ENCODE peak calls at places on chromosomes 7 and 10, in nine cellular contexts. O, M, R, B, G, W, K, Z and F are unnamed samples.

GRCh38 chr7:77626515-77627306 is 69.5 kb upstream of the RSBN1L start:
- DNase-seq in W (no peak), K (no peak), M (no peak), Z (no peak), G (no peak), O (no peak), R (no peak), B (no peak), F (no peak)

GRCh38 chr7:130793855-130794618 is 60.0 kb upstream of the KLF14 start:
- DNase-seq in Z (no peak), K (peak; percentile 7), O (no peak), G (peak; percentile 16), W (no peak), M (no peak), B (no peak), R (no peak), F (no peak)

GRCh38 chr10:89535185-89536012 is at the start of gene SLC16A12:
- DNase-seq in R (peak; percentile 37), W (no peak), M (peak; percentile 11), O (peak; percentile 24), G (peak; percentile 33), K (peak; percentile 61), B (no peak), Z (no peak), F (no peak)

GRCh38 chr7:27175626-27176342 is 1.7 kb upstream of the HOXA10 start:
- DNase-seq in W (no peak), Z (no peak), B (no peak), R (no peak), M (no peak), K (no peak), O (no peak), G (peak; percentile 43), F (no peak)

GRCh38 chr7:152330827-152331226 is 105.0 kb downstream of the KMT2C start:
- DNase-seq in B (no peak), K (no peak), R (no peak), M (no peak), W (no peak), Z (no peak), O (no peak), G (no peak), F (no peak)

GRCh38 chr10:75984067-75984466 is 552.6 kb downstream of the LRMDA start:
- DNase-seq in O (no peak), B (no peak), W (no peak), G (no peak), R (no peak), M (no peak), Z (no peak), K (no peak), F (no peak)

GRCh38 chr7:88169717-88170320 is 50.0 kb downstream of the SRI start:
- DNase-seq in G (peak; percentile 25), B (peak; percentile 47), R (peak; percentile 4), O (peak; percentile 7), K (no peak), W (peak; percentile 22), Z (no peak), M (no peak), F (no peak)

GRCh38 chr7:26305048-26305868 is 13.6 kb downstream of the SNX10 start:
- DNase-seq in B (peak; percentile 71), G (no peak), K (no peak), Z (no peak), M (peak; percentile 12), W (peak; percentile 53), O (no peak), R (no peak), F (no peak)

GRCh38 chr10:132904169-132904813 is 38.1 kb downstream of the CFAP46 start:
- DNase-seq in Z (no peak), G (peak; percentile 77), O (peak; percentile 63), B (peak; percentile 43), M (peak; percentile 65), W (peak; percentile 15), R (peak; percentile 81), K (no peak), F (no peak)

GRCh38 chr7:69654381-69654780 is 56.1 kb downstream of the AUTS2 start:
- DNase-seq in K (peak; percentile 55), M (no peak), R (no peak), O (no peak), W (peak; percentile 63), G (no peak), B (peak; percentile 49), Z (peak; percentile 63), F (no peak)

GRCh38 chr7:111329367-111330234 is 232.7 kb downstream of the IMMP2L start:
- DNase-seq in K (no peak), W (no peak), M (no peak), G (peak; percentile 8), R (peak; percentile 1), Z (no peak), B (no peak), O (no peak), F (no peak)

GRCh38 chr7:15130666-15131541 is 228.4 kb upstream of the DGKB start:
- DNase-seq in B (no peak), O (no peak), Z (no peak), G (peak; percentile 50), M (no peak), R (no peak), W (no peak), K (no peak), F (no peak)

GRCh38 chr10:49748006-49748405 is 14.1 kb downstream of the OGDHL start:
- DNase-seq in B (no peak), G (no peak), M (no peak), Z (peak; percentile 50), R (no peak), W (no peak), O (no peak), K (no peak), F (no peak)

GRCh38 chr7:10930551-10930950 is 43.1 kb upstream of the PHF14 start:
- DNase-seq in O (no peak), K (no peak), Z (no peak), M (no peak), W (no peak), B (no peak), G (no peak), R (no peak), F (no peak)

GRCh38 chr7:134703781-134704180 is 57.1 kb downstream of the BPGM start:
- DNase-seq in Z (no peak), K (no peak), O (no peak), G (no peak), M (no peak), R (no peak), B (no peak), W (no peak), F (no peak)

GRCh38 chr7:133372337-133372736 is 119.5 kb downstream of the EXOC4 start:
- DNase-seq in K (no peak), O (no peak), R (no peak), B (no peak), M (no peak), Z (no peak), W (no peak), G (no peak), F (no peak)

GRCh38 chr7:23462846-23463245 is 7.4 kb downstream of the IGF2BP3 start:
- DNase-seq in W (peak; percentile 33), Z (no peak), G (peak; percentile 42), R (peak; percentile 33), K (no peak), M (no peak), B (peak; percentile 86), O (no peak), F (no peak)

GRCh38 chr7:117458977-117459583 is 20.7 kb upstream of the CFTR start:
- DNase-seq in O (peak; percentile 22), R (peak; percentile 23), W (peak; percentile 28), K (peak; percentile 11), M (no peak), B (peak; percentile 41), Z (no peak), G (peak; percentile 45), F (no peak)

GRCh38 chr10:101716891-101717659 is 22.1 kb upstream of the FBXW4 start:
- DNase-seq in G (no peak), W (no peak), K (peak; percentile 25), M (peak; percentile 11), O (no peak), R (no peak), B (no peak), Z (no peak), F (no peak)

GRCh38 chr10:115915429-115915828 is 357.6 kb downstream of the GFRA1 start:
- DNase-seq in K (no peak), B (no peak), M (no peak), Z (no peak), W (no peak), R (no peak), G (no peak), O (no peak), F (no peak)